ENCODE peak calls at places on chromosomes 2 and 18, in eight cellular contexts. X, A, C, M, H, W, R and U are unnamed samples.

GRCh38 chr2:156340818-156341481 is 8.4 kb upstream of the NR4A2 start:
- DNase-seq in X (no peak), A (no peak), C (no peak), M (peak; percentile 34), H (no peak), W (no peak), R (no peak), U (no peak)

GRCh38 chr2:48946444-48947048 is 191.0 kb upstream of the LHCGR start:
- DNase-seq in X (peak; percentile 69), A (peak; percentile 42), C (peak; percentile 51), M (peak; percentile 20), H (peak; percentile 22), W (peak; percentile 23), R (peak; percentile 73), U (no peak)

GRCh38 chr2:42185200-42185921 is 16.2 kb downstream of the EML4 start:
- DNase-seq in X (no peak), A (no peak), C (no peak), M (no peak), H (no peak), W (no peak), R (no peak), U (no peak)

GRCh38 chr2:98444436-98445166 is at the start of gene INPP4A:
- DNase-seq in X (peak; percentile 85), A (peak; percentile 64), C (peak; percentile 78), M (peak; percentile 80), H (peak; percentile 38), W (peak; percentile 21), R (peak; percentile 94), U (no peak)

GRCh38 chr2:47232738-47233415 is 77.8 kb upstream of the STPG4 start:
- DNase-seq in X (no peak), A (no peak), C (no peak), M (no peak), H (no peak), W (no peak), R (no peak), U (no peak)

GRCh38 chr2:9192712-9193111 is 13.9 kb upstream of the ASAP2 start:
- DNase-seq in X (no peak), A (no peak), C (peak; percentile 8), M (no peak), H (no peak), W (no peak), R (no peak), U (no peak)

GRCh38 chr2:70340921-70341765 is 39.3 kb upstream of the FAM136A start:
- DNase-seq in X (no peak), A (peak; percentile 15), C (no peak), M (peak; percentile 35), H (no peak), W (peak; percentile 59), R (peak; percentile 78), U (no peak)

GRCh38 chr2:71922091-71922490 is 225.6 kb downstream of the CYP26B1 start:
- DNase-seq in X (no peak), A (no peak), C (no peak), M (no peak), H (no peak), W (no peak), R (no peak), U (no peak)

GRCh38 chr18:13612111-13612997 is 114.0 kb downstream of the FAM210A start:
- DNase-seq in X (peak; percentile 57), A (no peak), C (peak; percentile 44), M (peak; percentile 69), H (no peak), W (no peak), R (no peak), U (peak; percentile 91)

GRCh38 chr18:57135705-57136104 is 11.2 kb upstream of the BOD1L2 start:
- DNase-seq in X (no peak), A (no peak), C (no peak), M (no peak), H (no peak), W (no peak), R (peak; percentile 9), U (no peak)

GRCh38 chr2:20012282-20013060 is at the start of gene MATN3:
- DNase-seq in X (peak; percentile 70), A (no peak), C (peak; percentile 63), M (peak; percentile 46), H (no peak), W (no peak), R (peak; percentile 56), U (no peak)

GRCh38 chr2:153770359-153770991 is 101.2 kb upstream of the GALNT13 start:
- DNase-seq in X (no peak), A (no peak), C (no peak), M (no peak), H (no peak), W (peak; percentile 2), R (no peak), U (no peak)
- TF ChIP-seq CTCF in X (no peak), A (no peak), C (no peak), M (no peak), H (no peak), W (peak; percentile 12), R (no peak), U (no peak)

GRCh38 chr2:63879876-63880433 is 38.3 kb downstream of the UGP2 start:
- DNase-seq in X (no peak), A (no peak), C (no peak), M (no peak), H (no peak), W (no peak), R (no peak), U (no peak)
- TF ChIP-seq POLR2AphosphoS5 in X (no peak), A (no peak), C (no peak), M (no peak), H (no peak), W (no peak), R (no peak), U (no peak)

GRCh38 chr2:234496442-234496834 is 443 bp downstream of the ARL4C start:
- DNase-seq in X (no peak), A (peak; percentile 50), C (peak; percentile 29), M (peak; percentile 44), H (peak; percentile 52), W (no peak), R (peak; percentile 55), U (no peak)
- TF ChIP-seq POLR2A in X (no peak), A (peak; percentile 11), C (no peak), M (peak; percentile 41), H (no peak), W (no peak), R (no peak), U (no peak)

GRCh38 chr18:62989195-62989594 is 273.9 kb downstream of the PHLPP1 start:
- DNase-seq in X (no peak), A (no peak), C (no peak), M (no peak), H (no peak), W (no peak), R (no peak), U (no peak)

GRCh38 chr18:62990653-62991052 is 275.3 kb downstream of the PHLPP1 start:
- DNase-seq in X (no peak), A (no peak), C (no peak), M (no peak), H (no peak), W (no peak), R (no peak), U (no peak)

GRCh38 chr18:62992877-62993365 is 277.6 kb downstream of the PHLPP1 start:
- DNase-seq in X (no peak), A (no peak), C (no peak), M (no peak), H (no peak), W (no peak), R (no peak), U (no peak)

GRCh38 chr18:62991389-62991788 is 276.0 kb downstream of the PHLPP1 start:
- DNase-seq in X (no peak), A (no peak), C (no peak), M (no peak), H (no peak), W (no peak), R (no peak), U (no peak)

GRCh38 chr18:62991959-62992358 is 276.6 kb downstream of the PHLPP1 start:
- DNase-seq in X (no peak), A (no peak), C (no peak), M (no peak), H (no peak), W (no peak), R (peak; percentile 87), U (no peak)
- TF ChIP-seq CTCF in X (no peak), A (no peak), C (no peak), M (no peak), H (no peak), W (no peak), R (peak; percentile 68), U (no peak)

DNA sequence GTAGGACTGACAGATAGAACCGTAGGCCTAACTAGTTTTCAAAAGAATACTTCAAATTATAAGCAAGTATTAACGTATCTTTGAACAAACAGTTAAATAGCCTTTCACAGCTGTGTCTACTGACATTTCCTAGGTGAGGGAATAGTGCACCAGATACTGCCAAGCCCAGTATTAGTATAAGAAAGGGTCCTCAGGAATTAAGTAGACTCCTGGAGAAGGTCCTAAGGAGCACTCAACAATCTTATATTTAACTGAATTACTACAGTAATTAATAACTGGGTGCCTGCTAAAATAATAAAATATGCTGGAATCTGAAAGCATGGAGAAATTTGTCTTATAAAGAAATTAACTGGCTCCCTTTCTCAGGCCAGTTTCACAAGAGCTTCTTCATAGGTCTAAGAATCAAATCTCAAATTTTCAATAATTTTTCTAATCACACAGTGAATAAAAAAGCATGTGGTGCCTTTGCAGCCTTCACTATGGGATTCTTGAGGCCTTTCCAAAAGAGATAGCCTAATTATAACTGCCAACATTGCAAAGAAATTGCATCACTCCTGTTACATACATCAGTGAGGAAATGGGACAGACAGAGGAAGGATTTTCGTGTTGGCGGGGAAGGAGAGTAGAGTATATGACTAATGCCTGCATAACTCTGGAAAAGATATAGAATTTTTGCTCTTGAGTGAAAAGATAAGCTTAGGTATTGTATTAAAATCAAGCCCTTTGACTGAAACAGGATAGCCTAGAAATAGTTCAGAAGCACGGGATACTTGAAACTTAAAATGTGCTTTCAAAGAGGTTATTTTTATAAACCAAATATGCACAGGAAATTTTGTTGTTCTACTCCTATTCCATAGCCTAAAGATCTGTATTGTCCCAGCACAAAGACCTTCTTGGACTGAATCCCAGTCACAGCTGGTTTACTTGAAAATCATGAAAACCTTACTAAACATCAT is 228.6 kb upstream of the STK17B start:
- DNase-seq in X (no peak), A (no peak), C (no peak), M (no peak), H (no peak), W (peak; percentile 40), R (no peak), U (no peak)
- TF ChIP-seq POLR2AphosphoS5 in X (no peak), A (no peak), C (no peak), M (no peak), H (no peak), W (no peak), R (no peak), U (no peak)